ENCODE peak calls at places on chromosomes 5 and 9, in four cellular contexts. One of them, this sample, is unnamed.

GRCh38 chr5:177434437-177434836 is 8.0 kb downstream of the GRK6 start:
- DNase-seq in PC-3: no peak
- DNase-seq in testis: no peak
- DNase-seq in thyroid gland: no peak
- DNase-seq in this sample: no peak

GRCh38 chr5:143673676-143674468 is 138.1 kb upstream of the HMHB1 start:
- DNase-seq in PC-3: peak; percentile 72
- DNase-seq in testis: no peak
- DNase-seq in thyroid gland: no peak
- DNase-seq in this sample: peak; percentile 20

GRCh38 chr5:146222002-146222401 is 18.6 kb downstream of the RBM27 start:
- DNase-seq in PC-3: no peak
- DNase-seq in testis: no peak
- DNase-seq in thyroid gland: no peak
- DNase-seq in this sample: no peak

GRCh38 chr5:36982146-36982545 is 105.6 kb downstream of the NIPBL start:
- DNase-seq in PC-3: peak; percentile 62
- DNase-seq in testis: no peak
- DNase-seq in thyroid gland: no peak
- DNase-seq in this sample: peak; percentile 19

GRCh38 chr5:139848508-139849100 is 53.0 kb downstream of the PSD2 start:
- DNase-seq in PC-3: no peak
- DNase-seq in testis: no peak
- DNase-seq in thyroid gland: peak; percentile 36
- DNase-seq in this sample: no peak

GRCh38 chr5:71533614-71534013 is 53.5 kb upstream of the MCCC2 start:
- DNase-seq in PC-3: peak; percentile 43
- DNase-seq in testis: no peak
- DNase-seq in thyroid gland: no peak
- DNase-seq in this sample: peak; percentile 68

GRCh38 chr5:168162464-168162863 is 129.0 kb upstream of the WWC1 start:
- DNase-seq in PC-3: no peak
- DNase-seq in testis: no peak
- DNase-seq in thyroid gland: no peak
- DNase-seq in this sample: no peak

GRCh38 chr9:71909887-71910601 is 949 bp downstream of the ABHD17B start:
- DNase-seq in PC-3: peak; percentile 16
- DNase-seq in testis: peak; percentile 64
- DNase-seq in thyroid gland: peak; percentile 63
- DNase-seq in this sample: peak; percentile 72

GRCh38 chr5:39138892-39139291 is 64.7 kb upstream of the RICTOR start:
- DNase-seq in PC-3: peak; percentile 97
- DNase-seq in testis: no peak
- DNase-seq in thyroid gland: no peak
- DNase-seq in this sample: peak; percentile 80

GRCh38 chr5:150122158-150122510 is 33.5 kb downstream of the PDGFRB start:
- DNase-seq in PC-3: peak; percentile 31
- DNase-seq in testis: no peak
- DNase-seq in thyroid gland: no peak
- DNase-seq in this sample: no peak

GRCh38 chr9:16002816-16003215 is 450.0 kb downstream of the CCDC171 start:
- DNase-seq in PC-3: peak; percentile 47
- DNase-seq in testis: no peak
- DNase-seq in thyroid gland: no peak
- DNase-seq in this sample: no peak

GRCh38 chr5:59760798-59761348 is 132.7 kb downstream of the PDE4D start:
- DNase-seq in PC-3: peak; percentile 60
- DNase-seq in testis: no peak
- DNase-seq in thyroid gland: no peak
- DNase-seq in this sample: peak; percentile 25

GRCh38 chr9:76692448-76693129 is 71.6 kb upstream of the PCA3 start:
- DNase-seq in PC-3: no peak
- DNase-seq in testis: no peak
- DNase-seq in thyroid gland: no peak
- DNase-seq in this sample: no peak

GRCh38 chr5:10695055-10695649 is 65.9 kb downstream of the DAP start:
- DNase-seq in PC-3: peak; percentile 96
- DNase-seq in testis: peak; percentile 84
- DNase-seq in thyroid gland: peak; percentile 93
- DNase-seq in this sample: peak; percentile 91

GRCh38 chr5:38347896-38348295 is 89.5 kb downstream of the EGFLAM start:
- DNase-seq in PC-3: no peak
- DNase-seq in testis: no peak
- DNase-seq in thyroid gland: no peak
- DNase-seq in this sample: no peak

GRCh38 chr5:16755641-16756040 is 138.8 kb upstream of the RETREG1 start:
- DNase-seq in PC-3: no peak
- DNase-seq in testis: no peak
- DNase-seq in thyroid gland: no peak
- DNase-seq in this sample: no peak

GRCh38 chr5:82748688-82749091 is 328.5 kb downstream of the TMEM167A start:
- DNase-seq in PC-3: no peak
- DNase-seq in testis: no peak
- DNase-seq in thyroid gland: no peak
- DNase-seq in this sample: no peak

GRCh38 chr5:75510836-75511434 is 494 bp downstream of the CERT1 start:
- DNase-seq in PC-3: peak; percentile 5
- DNase-seq in testis: peak; percentile 59
- DNase-seq in thyroid gland: peak; percentile 69
- DNase-seq in this sample: peak; percentile 70

GRCh38 chr5:134149571-134150303 is 27.0 kb downstream of the SKP1 start:
- DNase-seq in PC-3: peak; percentile 29
- DNase-seq in testis: peak; percentile 75
- DNase-seq in thyroid gland: no peak
- DNase-seq in this sample: no peak

GRCh38 chr5:115594343-115595047 is 7.8 kb downstream of the TICAM2 start:
- DNase-seq in PC-3: no peak
- DNase-seq in testis: no peak
- DNase-seq in thyroid gland: no peak
- DNase-seq in this sample: peak; percentile 54

GRCh38 chr9:130675396-130675795 is 11.0 kb downstream of the PRDM12 start:
- DNase-seq in PC-3: no peak
- DNase-seq in testis: no peak
- DNase-seq in thyroid gland: peak; percentile 78
- DNase-seq in this sample: no peak

GRCh38 chr5:60989790-60990189 is 44.8 kb downstream of the NDUFAF2 start:
- DNase-seq in PC-3: no peak
- DNase-seq in testis: no peak
- DNase-seq in thyroid gland: no peak
- DNase-seq in this sample: no peak

GRCh38 chr9:93679536-93680444 is 103.4 kb downstream of the PHF2 start:
- DNase-seq in PC-3: no peak
- DNase-seq in testis: peak; percentile 4
- DNase-seq in thyroid gland: no peak
- DNase-seq in this sample: no peak

GRCh38 chr9:89746385-89747116 is 141.7 kb downstream of the GADD45G start:
- DNase-seq in PC-3: no peak
- DNase-seq in testis: peak; percentile 68
- DNase-seq in thyroid gland: no peak
- DNase-seq in this sample: no peak

GRCh38 chr5:179212870-179213269 is 132.4 kb downstream of the ADAMTS2 start:
- DNase-seq in PC-3: no peak
- DNase-seq in testis: no peak
- DNase-seq in thyroid gland: no peak
- DNase-seq in this sample: peak; percentile 46

GRCh38 chr9:2012347-2012746 is 2.8 kb upstream of the SMARCA2 start:
- DNase-seq in PC-3: no peak
- DNase-seq in testis: no peak
- DNase-seq in thyroid gland: no peak
- DNase-seq in this sample: no peak

GRCh38 chr5:7728076-7728475 is 122.9 kb downstream of the CFAP90 start:
- DNase-seq in PC-3: no peak
- DNase-seq in testis: no peak
- DNase-seq in thyroid gland: no peak
- DNase-seq in this sample: no peak
- H3K27me3 ChIP-seq in PC-3: peaks cover 24% of the 10 kb centered on the region
- H3K27me3 ChIP-seq in testis: no peaks in the 10 kb centered on the region
- H3K27me3 ChIP-seq in thyroid gland: no peaks in the 10 kb centered on the region
- H3K27me3 ChIP-seq in this sample: no peaks in the 10 kb centered on the region

DNA sequence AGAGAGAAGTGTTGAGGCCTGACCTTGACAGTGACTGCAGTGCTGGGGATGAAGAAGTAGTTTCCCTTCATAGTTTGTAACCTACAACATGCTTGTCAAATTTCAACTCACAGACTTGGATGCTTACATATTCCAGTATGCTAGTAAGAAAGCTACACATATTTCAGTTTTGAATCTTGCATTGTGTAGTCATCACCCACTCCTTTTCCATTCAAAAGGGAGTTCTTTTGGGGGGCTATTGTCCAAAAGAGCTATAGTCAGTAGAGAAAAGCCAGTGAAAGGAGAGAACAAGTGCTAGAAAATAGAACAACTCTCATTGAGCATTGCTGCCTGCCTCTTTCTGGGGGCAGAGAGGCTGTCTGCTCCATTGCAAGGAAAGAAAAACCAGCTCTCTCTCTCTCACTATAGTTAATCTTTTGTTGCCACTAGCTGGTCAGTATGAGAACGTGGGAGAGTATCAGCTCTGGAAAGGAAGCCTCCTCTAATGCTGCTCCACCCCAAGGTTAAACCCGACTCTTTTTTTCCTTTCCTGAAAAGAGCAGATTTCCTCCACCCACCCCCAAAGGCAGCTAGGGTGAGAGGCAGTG is 7.3 kb downstream of the ASTN2 start:
- DNase-seq in PC-3: no peak
- DNase-seq in testis: peak; percentile 15
- DNase-seq in thyroid gland: no peak
- DNase-seq in this sample: no peak
- H3K27me3 ChIP-seq in PC-3: peaks cover 5% of the 10 kb centered on the region
- H3K27me3 ChIP-seq in testis: no peaks in the 10 kb centered on the region
- H3K27me3 ChIP-seq in thyroid gland: no peaks in the 10 kb centered on the region
- H3K27me3 ChIP-seq in this sample: peaks cover 50% of the 10 kb centered on the region

DNA sequence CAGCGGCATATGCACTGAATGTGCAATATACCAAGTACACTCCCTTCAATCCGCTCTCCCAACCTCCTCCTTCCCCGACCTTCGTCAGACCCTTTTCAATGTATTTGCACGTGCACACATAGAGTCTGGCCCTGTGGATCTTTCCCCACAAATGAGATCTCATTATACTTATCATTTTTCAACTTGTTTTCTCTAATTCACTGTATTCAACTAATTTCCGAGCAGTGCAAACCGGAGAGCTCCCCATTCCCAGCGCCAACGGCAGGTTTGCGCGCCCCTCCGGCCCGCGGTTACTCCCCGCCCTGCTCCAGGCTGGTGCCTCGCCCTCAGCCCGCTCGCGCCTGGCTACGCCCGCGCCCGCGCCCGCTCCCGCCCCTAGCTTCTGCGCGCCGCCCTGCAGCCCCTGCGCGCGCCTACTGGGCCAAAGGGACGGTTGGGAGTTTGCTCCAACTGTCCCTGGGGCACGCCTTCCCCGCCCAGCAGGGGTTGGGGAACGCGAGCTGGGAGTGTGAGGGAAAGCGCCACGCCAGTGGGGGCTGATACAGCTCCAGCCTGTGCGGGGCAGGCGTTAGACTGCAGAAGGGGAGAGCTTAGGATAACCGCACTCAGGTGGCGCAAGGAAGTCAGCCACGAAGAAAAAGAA is 3.3 kb upstream of the CDC20B start:
- DNase-seq in PC-3: peak; percentile 73
- DNase-seq in testis: peak; percentile 55
- DNase-seq in thyroid gland: peak; percentile 69
- DNase-seq in this sample: peak; percentile 59
- H3K27me3 ChIP-seq in PC-3: no peaks in the 10 kb centered on the region
- H3K27me3 ChIP-seq in testis: no peaks in the 10 kb centered on the region
- H3K27me3 ChIP-seq in thyroid gland: no peaks in the 10 kb centered on the region
- H3K27me3 ChIP-seq in this sample: peaks cover 53% of the 10 kb centered on the region

GRCh38 chr5:5188377-5189020 is 48.4 kb downstream of the ADAMTS16 start:
- DNase-seq in PC-3: no peak
- DNase-seq in testis: no peak
- DNase-seq in thyroid gland: no peak
- DNase-seq in this sample: no peak
- H3K27me3 ChIP-seq in PC-3: no peaks in the 10 kb centered on the region
- H3K27me3 ChIP-seq in testis: no peaks in the 10 kb centered on the region
- H3K27me3 ChIP-seq in thyroid gland: no peaks in the 10 kb centered on the region
- H3K27me3 ChIP-seq in this sample: no peaks in the 10 kb centered on the region

DNA sequence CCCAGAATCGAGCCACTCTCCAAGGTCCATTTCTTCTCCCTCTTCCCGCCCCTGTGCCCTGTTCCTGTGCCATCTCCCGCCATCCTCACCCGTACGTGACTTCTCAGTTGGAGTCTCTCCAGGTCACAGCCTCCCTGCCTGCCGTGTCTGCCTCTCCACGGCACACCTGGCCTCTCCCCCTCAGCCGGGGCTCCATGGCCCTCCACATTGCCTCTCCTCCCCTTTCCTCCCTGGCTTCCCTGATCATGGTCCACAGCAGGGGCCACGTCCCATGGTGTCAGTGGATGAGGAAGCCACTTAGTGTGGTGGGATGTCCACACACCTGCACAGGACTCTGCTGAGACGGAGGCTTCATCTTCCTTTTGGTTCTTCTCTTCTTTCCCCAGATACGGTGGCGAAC is 2.3 kb downstream of the PAEP start:
- DNase-seq in PC-3: no peak
- DNase-seq in testis: no peak
- DNase-seq in thyroid gland: no peak
- DNase-seq in this sample: no peak
- H3K27me3 ChIP-seq in PC-3: peaks cover 6% of the 10 kb centered on the region
- H3K27me3 ChIP-seq in testis: no peaks in the 10 kb centered on the region
- H3K27me3 ChIP-seq in thyroid gland: no peaks in the 10 kb centered on the region
- H3K27me3 ChIP-seq in this sample: peaks cover 20% of the 10 kb centered on the region

GRCh38 chr5:80959138-80959537 is 1.0 kb upstream of the RASGRF2 start:
- DNase-seq in PC-3: no peak
- DNase-seq in testis: no peak
- DNase-seq in thyroid gland: no peak
- DNase-seq in this sample: no peak

GRCh38 chr5:80958611-80959010 is 1.6 kb upstream of the RASGRF2 start:
- DNase-seq in PC-3: peak; percentile 4
- DNase-seq in testis: no peak
- DNase-seq in thyroid gland: no peak
- DNase-seq in this sample: no peak

GRCh38 chr5:80956272-80956671 is 3.9 kb upstream of the RASGRF2 start:
- DNase-seq in PC-3: no peak
- DNase-seq in testis: no peak
- DNase-seq in thyroid gland: no peak
- DNase-seq in this sample: no peak

GRCh38 chr5:80955082-80955481 is 5.1 kb upstream of the RASGRF2 start:
- DNase-seq in PC-3: no peak
- DNase-seq in testis: no peak
- DNase-seq in thyroid gland: no peak
- DNase-seq in this sample: no peak

GRCh38 chr5:80957031-80957761 is 3.0 kb upstream of the RASGRF2 start:
- DNase-seq in PC-3: peak; percentile 49
- DNase-seq in testis: no peak
- DNase-seq in thyroid gland: no peak
- DNase-seq in this sample: no peak
- H3K27me3 ChIP-seq in PC-3: no peaks in the 10 kb centered on the region
- H3K27me3 ChIP-seq in testis: no peaks in the 10 kb centered on the region
- H3K27me3 ChIP-seq in thyroid gland: no peaks in the 10 kb centered on the region
- H3K27me3 ChIP-seq in this sample: peaks cover 65% of the 10 kb centered on the region

This sample was measured in adipocyte.